ENCODE peak calls at places on chromosomes 12 and 14, in nine cellular contexts. V, N, Y, S, G, W, T, F and A are unnamed samples.

GRCh38 chr12:14260011-14260993 is 105.2 kb upstream of the ATF7IP start:
- DNase-seq in V (peak), N (peak), Y (peak), S (peak), G (peak), W (peak), T (peak), F (peak), A (peak)

GRCh38 chr12:47052274-47052673 is 27.1 kb upstream of the PCED1B start:
- DNase-seq in V (no peak), N (no peak), Y (no peak), S (no peak), G (no peak), W (no peak), T (no peak), F (no peak), A (no peak)

GRCh38 chr12:27906658-27907473 is 65.7 kb downstream of the PTHLH start:
- DNase-seq in V (no peak), N (peak), Y (no peak), S (no peak), G (no peak), W (no peak), T (no peak), F (no peak), A (no peak)

GRCh38 chr14:106044949-106045596 is 518.7 kb downstream of the TMEM121 start:
- DNase-seq in V (peak), N (no peak), Y (peak), S (no peak), G (no peak), W (no peak), T (no peak), F (no peak), A (no peak)

GRCh38 chr12:89372584-89373370 is 20.5 kb upstream of the DUSP6 start:
- DNase-seq in V (no peak), N (no peak), Y (peak), S (peak), G (no peak), W (peak), T (no peak), F (no peak), A (no peak)

GRCh38 chr14:98955741-98956070 is 316.3 kb downstream of the BCL11B start:
- DNase-seq in V (no peak), N (no peak), Y (no peak), S (no peak), G (no peak), W (no peak), T (no peak), F (no peak), A (no peak)

GRCh38 chr12:28023156-28023887 is 50.8 kb upstream of the PTHLH start:
- DNase-seq in V (no peak), N (peak), Y (no peak), S (peak), G (peak), W (peak), T (no peak), F (no peak), A (no peak)

GRCh38 chr12:118582863-118583262 is 206.5 kb downstream of the SUDS3 start:
- DNase-seq in V (no peak), N (no peak), Y (no peak), S (no peak), G (no peak), W (peak), T (no peak), F (no peak), A (no peak)

GRCh38 chr12:56042430-56043203 is 899 bp downstream of the RPS26 start:
- DNase-seq in V (no peak), N (peak), Y (no peak), S (no peak), G (no peak), W (no peak), T (no peak), F (peak), A (no peak)

GRCh38 chr12:89756638-89757321 is 48.1 kb upstream of the ATP2B1 start:
- DNase-seq in V (no peak), N (peak), Y (no peak), S (peak), G (peak), W (peak), T (no peak), F (no peak), A (no peak)

GRCh38 chr12:124236651-124237050 is 58.2 kb upstream of the RFLNA start:
- DNase-seq in V (no peak), N (peak), Y (no peak), S (peak), G (peak), W (peak), T (no peak), F (no peak), A (no peak)

GRCh38 chr14:66709292-66709691 is 201.3 kb downstream of the GPHN start:
- DNase-seq in V (no peak), N (no peak), Y (no peak), S (peak), G (no peak), W (peak), T (no peak), F (no peak), A (no peak)

GRCh38 chr12:87814625-87815024 is 214.6 kb downstream of the C12orf50 start:
- DNase-seq in V (no peak), N (peak), Y (no peak), S (no peak), G (no peak), W (no peak), T (no peak), F (no peak), A (no peak)

GRCh38 chr14:36550899-36551298 is 30.9 kb upstream of the NKX2-1 start:
- DNase-seq in V (no peak), N (no peak), Y (no peak), S (no peak), G (no peak), W (no peak), T (no peak), F (no peak), A (no peak)

GRCh38 chr14:64195194-64195593 is 99.0 kb downstream of the ESR2 start:
- DNase-seq in V (no peak), N (no peak), Y (no peak), S (no peak), G (no peak), W (no peak), T (no peak), F (no peak), A (no peak)

GRCh38 chr12:62345667-62346066 is 85.5 kb downstream of the USP15 start:
- DNase-seq in V (no peak), N (no peak), Y (no peak), S (no peak), G (no peak), W (no peak), T (no peak), F (no peak), A (no peak)

GRCh38 chr12:16606117-16606200 is at the start of gene LMO3:
- DNase-seq in V (no peak), N (no peak), Y (no peak), S (no peak), G (no peak), W (no peak), T (no peak), F (no peak), A (no peak)

GRCh38 chr12:17588968-17589367 is 501.0 kb downstream of the RERGL start:
- DNase-seq in V (no peak), N (peak), Y (peak), S (no peak), G (no peak), W (peak), T (no peak), F (peak), A (no peak)

GRCh38 chr14:39023939-39024871 is 78.8 kb downstream of the SEC23A start:
- DNase-seq in V (no peak), N (no peak), Y (no peak), S (no peak), G (no peak), W (no peak), T (no peak), F (no peak), A (no peak)

GRCh38 chr12:57756406-57757341 is 1.8 kb downstream of the MARCHF9 start:
- DNase-seq in V (no peak), N (peak), Y (peak), S (peak), G (no peak), W (no peak), T (no peak), F (peak), A (no peak)

GRCh38 chr14:92597873-92598548 is 84.4 kb downstream of the RIN3 start:
- DNase-seq in V (no peak), N (no peak), Y (no peak), S (no peak), G (no peak), W (no peak), T (no peak), F (no peak), A (no peak)

GRCh38 chr12:117508468-117508867 is 147.0 kb upstream of the NOS1 start:
- DNase-seq in V (no peak), N (no peak), Y (no peak), S (no peak), G (no peak), W (no peak), T (no peak), F (no peak), A (no peak)

GRCh38 chr12:95611676-95612309 is 60.5 kb upstream of the USP44 start:
- DNase-seq in V (no peak), N (no peak), Y (peak), S (no peak), G (no peak), W (peak), T (no peak), F (no peak), A (no peak)

GRCh38 chr12:108519558-108519957 is 4.5 kb downstream of the FICD start:
- DNase-seq in V (no peak), N (no peak), Y (peak), S (no peak), G (no peak), W (no peak), T (no peak), F (peak), A (no peak)

DNA sequence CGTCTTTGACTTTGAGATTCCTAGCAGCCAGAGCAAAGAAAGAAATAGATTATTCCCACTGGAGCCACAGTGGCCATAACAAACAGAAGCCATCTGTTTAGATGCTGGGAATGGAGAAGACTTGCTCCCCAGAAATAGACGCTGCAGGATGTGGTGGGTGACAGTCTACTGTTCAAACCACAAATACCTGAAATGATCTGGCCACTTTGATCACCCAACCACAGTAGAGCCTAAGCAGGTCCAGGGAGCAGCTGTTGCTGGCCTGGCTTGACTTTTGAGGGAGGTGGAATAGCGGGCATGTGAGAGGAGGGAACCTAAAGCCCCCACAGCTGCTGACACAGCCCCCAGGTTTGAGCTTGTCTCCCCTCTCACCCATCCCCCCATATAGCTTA is 38.6 kb downstream of the SH2B3 start:
- DNase-seq in V (no peak), N (peak), Y (no peak), S (no peak), G (no peak), W (no peak), T (no peak), F (no peak), A (no peak)
- H3K4me3 ChIP-seq in V (no peak), N (no peak), Y (no peak), S (no peak), G (no peak), W (no peak), T (no peak), F (no peak), A (no peak)

DNA sequence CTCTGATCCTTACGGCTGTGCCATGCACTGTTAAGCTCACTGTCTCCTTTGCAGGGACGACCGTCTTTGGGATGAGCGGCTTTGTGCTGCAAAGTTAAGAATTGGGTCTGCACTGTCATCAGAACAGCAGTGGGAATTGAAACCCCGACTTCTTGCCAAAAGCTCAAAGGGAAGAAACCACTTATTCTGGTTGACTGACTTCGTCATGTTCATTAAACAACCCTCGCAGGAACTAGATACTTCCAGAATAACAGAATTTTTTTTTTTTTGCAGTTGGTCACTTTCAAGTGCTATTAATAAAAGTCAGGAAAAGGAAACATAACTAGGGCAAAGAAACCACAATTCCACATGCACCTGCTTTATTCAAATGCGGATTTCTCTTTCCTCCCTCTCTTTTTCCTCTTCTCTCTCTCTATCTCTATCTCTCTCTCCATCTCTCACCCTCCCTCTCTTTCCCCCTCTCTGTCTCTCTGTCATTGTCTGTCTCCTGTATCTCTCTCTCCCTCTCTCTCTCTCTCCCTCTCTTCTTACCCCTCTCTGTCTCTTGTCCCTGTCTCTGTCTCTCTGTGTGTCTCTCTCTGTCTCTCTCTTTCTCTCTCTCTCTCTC is 12.3 kb upstream of the GLT1D1 start:
- DNase-seq in V (no peak), N (no peak), Y (no peak), S (no peak), G (no peak), W (no peak), T (no peak), F (no peak), A (no peak)
- H3K4me3 ChIP-seq in V (no peak), N (no peak), Y (no peak), S (no peak), G (no peak), W (no peak), T (no peak), F (no peak), A (no peak)

GRCh38 chr14:44658389-44658696 is 151.3 kb upstream of the FSCB start:
- DNase-seq in V (no peak), N (no peak), Y (no peak), S (no peak), G (no peak), W (no peak), T (no peak), F (no peak), A (no peak)

GRCh38 chr14:44652640-44653039 is 145.6 kb upstream of the FSCB start:
- DNase-seq in V (no peak), N (no peak), Y (no peak), S (no peak), G (no peak), W (no peak), T (no peak), F (no peak), A (no peak)

GRCh38 chr14:44662250-44662891 is 155.3 kb upstream of the FSCB start:
- DNase-seq in V (no peak), N (no peak), Y (no peak), S (no peak), G (no peak), W (no peak), T (no peak), F (no peak), A (no peak)

GRCh38 chr14:44657153-44657552 is 150.1 kb upstream of the FSCB start:
- DNase-seq in V (no peak), N (no peak), Y (no peak), S (no peak), G (no peak), W (no peak), T (no peak), F (no peak), A (no peak)

DNA sequence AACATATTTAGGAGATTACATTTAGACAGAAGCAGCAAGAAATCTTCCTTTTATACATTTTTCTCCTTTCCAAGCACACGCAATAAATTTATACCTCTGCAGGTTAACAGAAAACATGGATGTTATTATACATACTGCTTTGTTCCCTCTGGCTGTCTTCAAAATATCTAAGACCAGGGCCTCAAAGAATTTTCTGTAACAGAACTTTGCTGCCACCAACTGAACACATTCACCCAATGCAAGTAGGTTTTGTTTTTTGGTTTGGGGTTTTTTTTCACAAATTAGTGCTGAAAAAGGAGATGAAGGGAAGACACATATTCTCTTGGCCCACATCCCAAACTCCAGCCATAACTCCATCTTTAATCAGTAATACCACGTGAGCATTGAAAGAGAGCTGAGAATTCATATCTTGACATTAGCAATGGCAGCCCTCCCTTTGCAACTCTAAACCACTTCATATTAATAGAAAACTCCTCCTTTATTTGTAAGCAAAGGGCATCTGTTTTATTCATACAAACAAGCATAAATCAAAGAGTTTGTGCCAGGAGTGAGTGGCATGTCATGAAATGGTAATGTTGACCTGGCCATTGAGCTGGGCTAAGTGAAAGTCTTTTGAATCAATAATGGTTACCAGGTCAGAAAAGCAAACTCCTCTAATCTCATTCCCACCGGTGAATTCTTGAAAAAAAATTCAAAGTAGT is 150.8 kb upstream of the FSCB start:
- DNase-seq in V (no peak), N (peak), Y (peak), S (peak), G (no peak), W (peak), T (no peak), F (peak), A (no peak)
- H3K4me3 ChIP-seq in V (no peak), N (no peak), Y (no peak), S (no peak), G (no peak), W (no peak), T (no peak), F (no peak), A (no peak)

DNA sequence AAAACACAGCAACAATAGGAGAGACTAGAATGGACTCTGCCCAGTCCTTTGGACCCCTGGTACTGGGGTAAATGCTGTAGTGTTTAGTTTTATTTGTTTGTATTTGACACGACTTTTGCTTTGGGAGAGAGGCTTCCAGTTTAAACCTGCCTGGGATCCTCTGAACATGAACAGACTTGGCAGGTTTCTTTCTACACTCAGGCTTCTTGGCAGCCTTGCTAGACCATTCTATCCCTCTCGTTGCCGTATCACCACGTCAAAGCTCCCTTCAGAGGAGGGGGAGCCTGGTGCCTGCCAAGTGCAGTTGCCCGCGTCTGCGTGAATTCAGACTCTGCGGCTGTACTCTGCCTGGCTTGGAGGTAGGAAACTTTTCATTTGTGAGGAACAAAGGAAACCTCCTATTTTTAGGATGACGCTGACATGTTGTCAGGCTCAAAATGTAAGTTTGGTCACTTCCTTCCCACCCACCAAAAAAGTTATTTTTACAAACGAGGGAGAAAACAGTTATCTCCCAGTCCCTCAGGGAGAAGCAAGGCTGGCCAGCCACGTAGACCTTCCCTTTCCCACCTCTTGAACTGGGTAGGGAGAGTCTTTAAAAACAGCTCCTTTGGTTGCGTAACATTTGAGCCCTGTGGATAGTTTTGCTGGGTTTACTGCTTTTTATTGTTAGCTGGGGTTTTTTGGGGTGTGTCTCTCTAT is 26.0 kb downstream of the CD9 start:
- DNase-seq in V (peak), N (no peak), Y (no peak), S (peak), G (no peak), W (peak), T (peak), F (no peak), A (peak)
- H3K4me3 ChIP-seq in V (peak), N (peak), Y (no peak), S (peak), G (no peak), W (no peak), T (peak), F (no peak), A (peak)

GRCh38 chr12:100716658-100716948 is 78.0 kb upstream of the ANO4 start:
- DNase-seq in V (no peak), N (peak), Y (peak), S (no peak), G (no peak), W (no peak), T (no peak), F (peak), A (no peak)

GRCh38 chr12:100715976-100716657 is 78.5 kb upstream of the ANO4 start:
- DNase-seq in V (no peak), N (no peak), Y (peak), S (no peak), G (no peak), W (no peak), T (no peak), F (peak), A (no peak)

GRCh38 chr12:100718212-100718611 is 76.4 kb upstream of the ANO4 start:
- DNase-seq in V (no peak), N (peak), Y (no peak), S (peak), G (no peak), W (no peak), T (no peak), F (no peak), A (no peak)

GRCh38 chr12:100717733-100718067 is 76.9 kb upstream of the ANO4 start:
- DNase-seq in V (no peak), N (peak), Y (peak), S (no peak), G (no peak), W (no peak), T (no peak), F (peak), A (peak)

DNA sequence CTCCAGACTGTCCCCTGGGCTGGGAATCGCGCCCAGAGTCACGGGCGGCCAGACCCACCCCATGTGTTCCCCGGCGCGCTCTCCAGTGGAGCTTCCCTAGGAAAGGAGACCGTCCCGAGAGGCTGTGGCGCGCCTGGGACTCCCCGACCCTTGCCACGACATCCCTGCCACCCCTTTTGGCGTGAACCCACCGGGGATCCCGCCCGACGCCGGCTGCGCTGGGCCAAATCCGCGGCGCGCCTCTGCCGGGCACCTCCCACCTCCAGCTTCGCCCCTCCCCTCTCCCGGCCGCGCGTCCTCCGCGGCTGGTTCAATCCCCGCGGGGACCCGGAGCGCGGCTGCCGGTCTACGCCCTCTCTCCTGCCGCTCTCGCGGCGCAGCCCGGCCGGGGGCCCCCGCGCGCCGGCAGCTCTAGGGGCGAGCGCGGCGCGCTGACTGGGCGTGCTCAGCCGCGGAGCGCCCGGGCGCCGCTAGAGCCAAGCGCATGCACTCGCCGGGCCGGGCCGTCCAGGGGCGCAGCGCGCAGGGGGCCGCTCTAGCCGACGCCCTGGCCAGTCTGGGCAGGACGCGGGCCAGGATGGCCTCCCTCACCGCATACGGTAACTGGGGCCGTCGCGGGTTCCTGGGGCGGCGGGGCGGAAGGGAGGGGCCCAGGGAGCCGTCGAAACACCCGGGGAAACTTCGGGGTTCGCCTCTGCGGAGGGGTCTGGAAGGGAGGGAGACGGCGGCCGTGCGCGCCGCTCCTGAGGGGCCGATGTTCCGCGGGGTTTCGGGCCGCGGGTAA is 77.4 kb upstream of the ANO4 start:
- DNase-seq in V (no peak), N (peak), Y (peak), S (peak), G (no peak), W (no peak), T (peak), F (peak), A (no peak)
- H3K4me3 ChIP-seq in V (peak), N (peak), Y (peak), S (peak), G (peak), W (peak), T (peak), F (peak), A (peak)

GRCh38 chr12:81080431-81080983 is 2.6 kb downstream of the ACSS3 start:
- DNase-seq in V (no peak), N (no peak), Y (no peak), S (peak), G (no peak), W (no peak), T (no peak), F (no peak), A (no peak)
- H3K4me3 ChIP-seq in V (peak), N (peak), Y (no peak), S (no peak), G (no peak), W (no peak), T (peak), F (no peak), A (peak)